ENCODE peak calls at places on chromosomes 1 and 21, in eight cellular contexts. U, G, Y, C, W, F, E and K are unnamed samples.

GRCh38 chr1:32195972-32196823 is 4.2 kb upstream of the CCDC28B start:
- DNase-seq in U (no peak), G (no peak), Y (peak; percentile 54), C (no peak), W (no peak), F (peak; percentile 12), E (peak; percentile 54), K (no peak)

GRCh38 chr1:237640011-237640671 is 250.6 kb downstream of the ZP4 start:
- DNase-seq in U (no peak), G (no peak), Y (no peak), C (no peak), W (no peak), F (no peak), E (no peak), K (no peak)

GRCh38 chr1:111370871-111371270 is 56.7 kb downstream of the OVGP1 start:
- DNase-seq in U (no peak), G (no peak), Y (no peak), C (no peak), W (no peak), F (no peak), E (no peak), K (no peak)

GRCh38 chr1:158813159-158813558 is 18.0 kb upstream of the MNDA start:
- DNase-seq in U (no peak), G (no peak), Y (no peak), C (no peak), W (no peak), F (no peak), E (no peak), K (no peak)

GRCh38 chr1:228096416-228097332 is 6.5 kb downstream of the C1orf35 start:
- DNase-seq in U (no peak), G (no peak), Y (no peak), C (no peak), W (no peak), F (no peak), E (no peak), K (no peak)

GRCh38 chr1:15100369-15101111 is 53.0 kb upstream of the TMEM51 start:
- DNase-seq in U (peak; percentile 33), G (peak; percentile 14), Y (peak; percentile 45), C (peak; percentile 37), W (peak; percentile 68), F (peak; percentile 56), E (peak; percentile 60), K (peak; percentile 68)

GRCh38 chr1:6157528-6158174 is 22.5 kb downstream of the CHD5 start:
- DNase-seq in U (peak; percentile 64), G (peak; percentile 96), Y (peak; percentile 47), C (peak; percentile 75), W (peak; percentile 83), F (no peak), E (peak; percentile 47), K (no peak)

GRCh38 chr1:55384589-55385136 is 169.5 kb upstream of the USP24 start:
- DNase-seq in U (no peak), G (no peak), Y (no peak), C (no peak), W (no peak), F (no peak), E (no peak), K (no peak)

GRCh38 chr1:54791880-54792522 is 9.1 kb downstream of the TTC22 start:
- DNase-seq in U (no peak), G (no peak), Y (peak; percentile 34), C (peak; percentile 51), W (no peak), F (peak; percentile 20), E (no peak), K (peak; percentile 55)

GRCh38 chr21:37225440-37225839 is 41.7 kb downstream of the VPS26C start:
- DNase-seq in U (no peak), G (no peak), Y (no peak), C (no peak), W (no peak), F (no peak), E (no peak), K (no peak)

GRCh38 chr1:184255560-184255959 is 131.3 kb upstream of the C1orf21 start:
- DNase-seq in U (no peak), G (no peak), Y (no peak), C (no peak), W (no peak), F (peak; percentile 53), E (no peak), K (no peak)

GRCh38 chr1:186165303-186165702 is 209.8 kb downstream of the TPR start:
- DNase-seq in U (peak; percentile 53), G (peak; percentile 75), Y (peak; percentile 13), C (no peak), W (no peak), F (no peak), E (peak; percentile 42), K (no peak)

GRCh38 chr21:45309069-45309521 is 21.4 kb upstream of the POFUT2 start:
- DNase-seq in U (peak; percentile 45), G (no peak), Y (peak; percentile 64), C (no peak), W (peak; percentile 62), F (peak; percentile 89), E (peak; percentile 67), K (peak; percentile 22)

GRCh38 chr1:147752531-147752930 is 7.9 kb downstream of the GJA5 start:
- DNase-seq in U (no peak), G (no peak), Y (no peak), C (no peak), W (no peak), F (no peak), E (no peak), K (no peak)

GRCh38 chr1:185567006-185567405 is 167.2 kb upstream of the HMCN1 start:
- DNase-seq in U (peak; percentile 63), G (peak; percentile 92), Y (peak; percentile 58), C (peak; percentile 13), W (peak; percentile 25), F (peak; percentile 87), E (peak; percentile 82), K (no peak)

GRCh38 chr1:209647212-209647611 is 5.0 kb downstream of the LAMB3 start:
- DNase-seq in U (no peak), G (peak; percentile 32), Y (no peak), C (no peak), W (no peak), F (no peak), E (no peak), K (no peak)

GRCh38 chr1:19643602-19644419 is at the start of gene NBL1:
- DNase-seq in U (peak; percentile 69), G (peak; percentile 57), Y (peak; percentile 54), C (no peak), W (peak; percentile 45), F (peak; percentile 54), E (peak; percentile 87), K (no peak)

GRCh38 chr1:1063261-1063944 is 10.7 kb downstream of the RNF223 start:
- DNase-seq in U (no peak), G (no peak), Y (no peak), C (no peak), W (no peak), F (no peak), E (no peak), K (no peak)
- H2AFZ ChIP-seq in U (no peak overlapping the region), G (no peak overlapping the region), Y (peak overlapping the region; percentile 87), C (no peak overlapping the region), W (no peak overlapping the region), F (no peak overlapping the region), E (no peak overlapping the region), K (no peak overlapping the region)

GRCh38 chr1:245965398-245965797 is 541.7 kb downstream of the SMYD3 start:
- DNase-seq in U (no peak), G (no peak), Y (no peak), C (no peak), W (no peak), F (no peak), E (no peak), K (no peak)
- H2AFZ ChIP-seq in U (no peak overlapping the region), G (no peak overlapping the region), Y (no peak overlapping the region), C (no peak overlapping the region), W (no peak overlapping the region), F (no peak overlapping the region), E (no peak overlapping the region), K (no peak overlapping the region)

GRCh38 chr1:213492161-213493041 is 441.4 kb downstream of the RPS6KC1 start:
- DNase-seq in U (no peak), G (no peak), Y (no peak), C (no peak), W (no peak), F (no peak), E (no peak), K (no peak)
- H2AFZ ChIP-seq in U (no peak overlapping the region), G (no peak overlapping the region), Y (no peak overlapping the region), C (no peak overlapping the region), W (no peak overlapping the region), F (no peak overlapping the region), E (no peak overlapping the region), K (no peak overlapping the region)

DNA sequence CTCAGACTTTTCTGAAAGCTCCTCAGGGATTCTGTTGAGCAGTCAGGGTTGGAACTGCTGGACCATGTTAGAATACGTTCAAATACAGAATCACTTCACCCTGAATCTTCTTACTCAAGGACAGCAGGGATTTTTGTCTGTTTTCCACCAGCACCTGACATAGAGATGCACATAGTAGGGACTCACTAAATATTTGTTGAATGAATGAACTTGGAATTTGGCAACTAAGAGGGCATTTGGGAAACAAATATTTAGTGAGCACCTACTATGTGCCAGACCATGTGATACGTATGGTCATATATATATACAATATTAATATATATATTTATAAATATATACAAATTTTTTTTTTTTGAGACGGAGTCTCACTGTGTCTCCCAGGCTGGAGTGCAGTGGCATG is 4.6 kb upstream of the FBXO42 start:
- DNase-seq in U (no peak), G (no peak), Y (no peak), C (no peak), W (no peak), F (no peak), E (no peak), K (no peak)
- H2AFZ ChIP-seq in U (no peak overlapping the region), G (no peak overlapping the region), Y (no peak overlapping the region), C (no peak overlapping the region), W (no peak overlapping the region), F (no peak overlapping the region), E (no peak overlapping the region), K (no peak overlapping the region)

GRCh38 chr1:17777330-17777729 is 22.2 kb downstream of the ACTL8 start:
- DNase-seq in U (no peak), G (no peak), Y (no peak), C (no peak), W (no peak), F (no peak), E (no peak), K (no peak)
- H2AFZ ChIP-seq in U (no peak overlapping the region), G (no peak overlapping the region), Y (no peak overlapping the region), C (no peak overlapping the region), W (no peak overlapping the region), F (no peak overlapping the region), E (no peak overlapping the region), K (no peak overlapping the region)